ENCODE peak calls at places on chromosomes 1 and 21, in six cellular contexts. One of them, this sample, is unnamed.

GRCh38 chr1:966603-967295 is 467 bp downstream of the PLEKHN1 start:
- DNase-seq in CD8-positive, alpha-beta memory T cell: peak
- DNase-seq in ovary: no peak
- DNase-seq in fibroblast of lung: peak
- DNase-seq in neuronal stem cell: peak
- DNase-seq in GM23248: peak
- DNase-seq in this sample: peak

GRCh38 chr1:51453010-51453409 is 66.1 kb downstream of the EPS15 start:
- DNase-seq in fibroblast of lung: no peak
- DNase-seq in neuronal stem cell: no peak
- DNase-seq in CD8-positive, alpha-beta memory T cell: no peak
- DNase-seq in ovary: no peak
- DNase-seq in GM23248: no peak
- DNase-seq in this sample: no peak

GRCh38 chr1:89382479-89382878 is 18.6 kb downstream of the GBP6 start:
- DNase-seq in GM23248: no peak
- DNase-seq in neuronal stem cell: no peak
- DNase-seq in ovary: no peak
- DNase-seq in CD8-positive, alpha-beta memory T cell: no peak
- DNase-seq in fibroblast of lung: no peak
- DNase-seq in this sample: no peak

GRCh38 chr1:177281901-177282300 is 111.1 kb downstream of the BRINP2 start:
- DNase-seq in ovary: no peak
- DNase-seq in CD8-positive, alpha-beta memory T cell: no peak
- DNase-seq in fibroblast of lung: no peak
- DNase-seq in neuronal stem cell: peak
- DNase-seq in GM23248: no peak
- DNase-seq in this sample: no peak

GRCh38 chr21:25307489-25307888 is 299.8 kb downstream of the MRPL39 start:
- DNase-seq in neuronal stem cell: no peak
- DNase-seq in fibroblast of lung: peak
- DNase-seq in CD8-positive, alpha-beta memory T cell: no peak
- DNase-seq in ovary: no peak
- DNase-seq in GM23248: peak
- DNase-seq in this sample: peak

GRCh38 chr1:19010995-19011696 is 54.7 kb upstream of the IFFO2 start:
- DNase-seq in neuronal stem cell: peak
- DNase-seq in CD8-positive, alpha-beta memory T cell: peak
- DNase-seq in ovary: peak
- DNase-seq in GM23248: peak
- DNase-seq in fibroblast of lung: peak
- DNase-seq in this sample: peak

GRCh38 chr1:234666761-234667160 is 56.8 kb upstream of the IRF2BP2 start:
- DNase-seq in GM23248: no peak
- DNase-seq in neuronal stem cell: no peak
- DNase-seq in CD8-positive, alpha-beta memory T cell: no peak
- DNase-seq in fibroblast of lung: no peak
- DNase-seq in ovary: no peak
- DNase-seq in this sample: no peak

GRCh38 chr1:195439661-195440060 is 1168.6 kb downstream of the KCNT2 start:
- DNase-seq in ovary: no peak
- DNase-seq in CD8-positive, alpha-beta memory T cell: no peak
- DNase-seq in neuronal stem cell: no peak
- DNase-seq in GM23248: no peak
- DNase-seq in fibroblast of lung: no peak
- DNase-seq in this sample: no peak

GRCh38 chr1:212824201-212824600 is 23.2 kb downstream of the SPATA45 start:
- DNase-seq in GM23248: no peak
- DNase-seq in fibroblast of lung: no peak
- DNase-seq in CD8-positive, alpha-beta memory T cell: no peak
- DNase-seq in neuronal stem cell: no peak
- DNase-seq in ovary: no peak
- DNase-seq in this sample: no peak

GRCh38 chr1:87084247-87084836 is 169.9 kb downstream of the HS2ST1 start:
- DNase-seq in ovary: no peak
- DNase-seq in CD8-positive, alpha-beta memory T cell: no peak
- DNase-seq in neuronal stem cell: no peak
- DNase-seq in GM23248: peak
- DNase-seq in fibroblast of lung: peak
- DNase-seq in this sample: peak

GRCh38 chr1:14835725-14836124 is 237.2 kb downstream of the KAZN start:
- DNase-seq in ovary: no peak
- DNase-seq in CD8-positive, alpha-beta memory T cell: no peak
- DNase-seq in GM23248: peak
- DNase-seq in neuronal stem cell: no peak
- DNase-seq in fibroblast of lung: peak
- DNase-seq in this sample: peak

GRCh38 chr1:11045428-11046269 is 1.4 kb downstream of the MASP2 start:
- DNase-seq in neuronal stem cell: no peak
- DNase-seq in CD8-positive, alpha-beta memory T cell: no peak
- DNase-seq in ovary: no peak
- DNase-seq in fibroblast of lung: no peak
- DNase-seq in GM23248: no peak
- DNase-seq in this sample: no peak

GRCh38 chr1:167430134-167430848 is 88.0 kb downstream of the CD247 start:
- DNase-seq in CD8-positive, alpha-beta memory T cell: no peak
- DNase-seq in neuronal stem cell: no peak
- DNase-seq in ovary: no peak
- DNase-seq in GM23248: no peak
- DNase-seq in fibroblast of lung: no peak
- DNase-seq in this sample: no peak

GRCh38 chr1:243264718-243265117 is 8.9 kb downstream of the SDCCAG8 start:
- DNase-seq in CD8-positive, alpha-beta memory T cell: no peak
- DNase-seq in ovary: no peak
- DNase-seq in fibroblast of lung: peak
- DNase-seq in GM23248: peak
- DNase-seq in neuronal stem cell: no peak
- DNase-seq in this sample: peak

GRCh38 chr1:43418858-43419257 is 29.2 kb downstream of the SZT2 start:
- DNase-seq in CD8-positive, alpha-beta memory T cell: no peak
- DNase-seq in fibroblast of lung: no peak
- DNase-seq in neuronal stem cell: no peak
- DNase-seq in GM23248: no peak
- DNase-seq in ovary: no peak
- DNase-seq in this sample: no peak

GRCh38 chr1:232519186-232519585 is 110.7 kb downstream of the SIPA1L2 start:
- DNase-seq in neuronal stem cell: no peak
- DNase-seq in CD8-positive, alpha-beta memory T cell: no peak
- DNase-seq in ovary: no peak
- DNase-seq in GM23248: no peak
- DNase-seq in fibroblast of lung: no peak
- DNase-seq in this sample: no peak

GRCh38 chr1:180252638-180253536 is 22.8 kb downstream of the LHX4 start:
- DNase-seq in fibroblast of lung: peak
- DNase-seq in CD8-positive, alpha-beta memory T cell: peak
- DNase-seq in ovary: no peak
- DNase-seq in neuronal stem cell: no peak
- DNase-seq in GM23248: peak
- DNase-seq in this sample: no peak

GRCh38 chr21:39451332-39452206 is at the start of gene SH3BGR:
- DNase-seq in ovary: no peak
- DNase-seq in fibroblast of lung: no peak
- DNase-seq in CD8-positive, alpha-beta memory T cell: no peak
- DNase-seq in neuronal stem cell: no peak
- DNase-seq in GM23248: peak
- DNase-seq in this sample: peak

GRCh38 chr1:40404670-40405462 is 31.3 kb downstream of the SMAP2 start:
- DNase-seq in GM23248: peak
- DNase-seq in ovary: no peak
- DNase-seq in neuronal stem cell: peak
- DNase-seq in fibroblast of lung: peak
- DNase-seq in CD8-positive, alpha-beta memory T cell: no peak
- DNase-seq in this sample: peak

GRCh38 chr1:7149080-7149838 is 364.0 kb downstream of the CAMTA1 start:
- DNase-seq in fibroblast of lung: peak
- DNase-seq in CD8-positive, alpha-beta memory T cell: no peak
- DNase-seq in neuronal stem cell: no peak
- DNase-seq in ovary: peak
- DNase-seq in GM23248: no peak
- DNase-seq in this sample: no peak

GRCh38 chr1:112995890-112996289 is 39.9 kb upstream of the SLC16A1 start:
- DNase-seq in GM23248: peak
- DNase-seq in neuronal stem cell: no peak
- DNase-seq in ovary: no peak
- DNase-seq in CD8-positive, alpha-beta memory T cell: no peak
- DNase-seq in fibroblast of lung: no peak
- DNase-seq in this sample: peak
- H3K27ac ChIP-seq in GM23248: no peak
- H3K27ac ChIP-seq in neuronal stem cell: no peak
- H3K27ac ChIP-seq in ovary: no peak
- H3K27ac ChIP-seq in CD8-positive, alpha-beta memory T cell: no peak
- H3K27ac ChIP-seq in fibroblast of lung: no peak
- H3K27ac ChIP-seq in this sample: no peak

DNA sequence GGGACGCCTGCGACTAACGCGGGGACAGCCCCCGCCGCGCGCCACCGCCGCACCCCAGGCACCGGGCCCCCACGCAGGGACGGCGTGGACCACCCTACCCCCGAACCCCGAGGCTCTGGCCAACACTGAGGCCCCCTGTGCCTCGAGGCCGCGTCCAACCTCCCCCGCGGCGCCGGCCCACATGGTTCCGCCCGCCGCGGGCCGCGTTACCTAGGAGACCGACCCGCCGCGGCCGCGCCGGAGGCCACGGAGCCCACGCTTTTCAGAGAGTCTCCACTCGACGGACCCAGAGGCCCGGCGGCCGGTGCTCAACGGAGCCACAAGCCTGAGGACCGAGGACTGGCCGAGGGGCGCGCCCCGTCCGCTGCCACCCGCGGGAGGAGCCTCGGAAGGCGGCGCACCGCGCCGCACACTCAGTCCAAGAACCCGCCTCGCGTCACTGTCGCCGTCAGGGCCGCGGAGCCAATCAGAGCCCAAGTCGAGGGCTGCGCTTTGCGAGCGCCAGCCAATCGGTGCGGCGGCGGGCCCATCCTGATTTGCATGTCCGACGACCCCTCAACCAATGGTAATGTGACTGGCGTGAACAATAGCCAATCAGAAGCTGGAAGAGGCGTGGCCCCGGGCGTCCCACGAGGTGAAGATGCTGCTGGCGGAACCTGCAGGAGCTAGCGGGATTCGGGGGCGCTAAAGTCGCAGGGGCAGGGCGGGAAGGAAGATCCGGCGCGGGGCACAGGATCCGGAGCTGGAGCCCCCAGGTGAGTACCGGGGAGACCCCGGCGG is at the start of gene NPHP4:
- DNase-seq in ovary: peak
- DNase-seq in GM23248: peak
- DNase-seq in neuronal stem cell: peak
- DNase-seq in fibroblast of lung: peak
- DNase-seq in CD8-positive, alpha-beta memory T cell: peak
- DNase-seq in this sample: peak
- H3K27ac ChIP-seq in ovary: peak
- H3K27ac ChIP-seq in GM23248: peak
- H3K27ac ChIP-seq in neuronal stem cell: peak
- H3K27ac ChIP-seq in fibroblast of lung: peak
- H3K27ac ChIP-seq in CD8-positive, alpha-beta memory T cell: peak
- H3K27ac ChIP-seq in this sample: peak

GRCh38 chr1:116218922-116219321 is 107.7 kb downstream of the MAB21L3 start:
- DNase-seq in CD8-positive, alpha-beta memory T cell: no peak
- DNase-seq in neuronal stem cell: no peak
- DNase-seq in fibroblast of lung: no peak
- DNase-seq in GM23248: no peak
- DNase-seq in ovary: no peak
- DNase-seq in this sample: no peak
- H3K27ac ChIP-seq in CD8-positive, alpha-beta memory T cell: no peak
- H3K27ac ChIP-seq in neuronal stem cell: no peak
- H3K27ac ChIP-seq in fibroblast of lung: no peak
- H3K27ac ChIP-seq in GM23248: no peak
- H3K27ac ChIP-seq in ovary: no peak
- H3K27ac ChIP-seq in this sample: no peak

DNA sequence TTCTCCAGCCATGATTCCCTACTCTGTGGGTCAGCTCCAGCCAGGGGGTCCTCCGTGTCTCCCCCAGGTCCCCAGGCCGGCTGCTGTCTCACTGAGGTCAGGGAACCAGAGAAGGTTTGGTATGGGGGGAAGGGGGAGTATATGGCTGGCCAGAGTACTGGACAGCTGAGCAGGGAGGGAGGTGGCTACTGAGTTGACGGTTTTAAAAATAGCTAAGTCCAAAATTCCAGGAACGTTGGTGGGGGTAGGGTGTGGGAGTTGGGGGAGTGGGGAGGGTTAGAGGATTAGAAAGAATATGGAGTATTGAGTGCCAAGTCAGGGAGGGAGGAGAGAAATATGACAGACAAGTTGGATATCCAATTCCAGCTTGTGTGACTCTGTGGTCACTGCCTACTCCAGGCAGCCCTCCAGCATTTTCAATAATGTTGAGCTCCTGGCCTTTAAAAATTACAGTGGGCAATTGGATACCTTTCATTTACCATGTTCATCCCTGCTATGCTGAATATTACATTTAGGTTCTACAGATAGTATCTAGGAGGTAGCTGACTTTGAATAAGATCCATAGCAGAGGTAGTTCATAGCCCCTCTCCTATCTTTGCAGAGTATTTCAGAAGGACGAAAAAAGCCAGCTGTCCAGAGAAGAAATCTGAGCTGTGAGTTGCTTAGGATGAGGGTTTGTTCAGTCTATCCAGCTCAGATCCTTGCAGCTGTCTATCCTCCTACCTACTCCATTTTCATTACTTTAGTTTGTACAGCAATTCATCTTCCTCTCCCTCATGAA is at the start of gene HJV:
- DNase-seq in ovary: no peak
- DNase-seq in GM23248: no peak
- DNase-seq in CD8-positive, alpha-beta memory T cell: no peak
- DNase-seq in neuronal stem cell: no peak
- DNase-seq in fibroblast of lung: no peak
- DNase-seq in this sample: no peak
- H3K27ac ChIP-seq in ovary: no peak
- H3K27ac ChIP-seq in GM23248: no peak
- H3K27ac ChIP-seq in CD8-positive, alpha-beta memory T cell: peak
- H3K27ac ChIP-seq in neuronal stem cell: no peak
- H3K27ac ChIP-seq in fibroblast of lung: no peak
- H3K27ac ChIP-seq in this sample: no peak